ENCODE peak calls at places on chromosomes 7 and 10, in five cellular contexts. One of them, this sample, is unnamed.

GRCh38 chr10:79507436-79508167 is 4.7 kb upstream of the EIF5AL1 start:
- DNase-seq in BE2C: no peak
- DNase-seq in left lobe of liver: no peak
- DNase-seq in activated CD8-positive, alpha-beta memory T cell treated with anti-CD3 and anti-CD28 coated beads, Interleukin-2, amount 50 U/mL, for 4 hours: no peak
- DNase-seq in HT-29: no peak
- DNase-seq in this sample: no peak

GRCh38 chr10:102358717-102359382 is 36.7 kb upstream of the NFKB2 start:
- DNase-seq in left lobe of liver: no peak
- DNase-seq in HT-29: no peak
- DNase-seq in activated CD8-positive, alpha-beta memory T cell treated with anti-CD3 and anti-CD28 coated beads, Interleukin-2, amount 50 U/mL, for 4 hours: no peak
- DNase-seq in BE2C: no peak
- DNase-seq in this sample: no peak

GRCh38 chr10:48316236-48316635 is 9.8 kb downstream of the MAPK8 start:
- DNase-seq in activated CD8-positive, alpha-beta memory T cell treated with anti-CD3 and anti-CD28 coated beads, Interleukin-2, amount 50 U/mL, for 4 hours: no peak
- DNase-seq in left lobe of liver: no peak
- DNase-seq in BE2C: no peak
- DNase-seq in HT-29: no peak
- DNase-seq in this sample: no peak

GRCh38 chr10:10043083-10043482 is 974.6 kb upstream of the CELF2 start:
- DNase-seq in HT-29: no peak
- DNase-seq in activated CD8-positive, alpha-beta memory T cell treated with anti-CD3 and anti-CD28 coated beads, Interleukin-2, amount 50 U/mL, for 4 hours: no peak
- DNase-seq in BE2C: no peak
- DNase-seq in left lobe of liver: no peak
- DNase-seq in this sample: no peak

GRCh38 chr7:34070486-34071323 is 165.4 kb downstream of the BMPER start:
- DNase-seq in HT-29: peak
- DNase-seq in activated CD8-positive, alpha-beta memory T cell treated with anti-CD3 and anti-CD28 coated beads, Interleukin-2, amount 50 U/mL, for 4 hours: no peak
- DNase-seq in BE2C: no peak
- DNase-seq in left lobe of liver: no peak
- DNase-seq in this sample: no peak

GRCh38 chr10:86446987-86447386 is 74.6 kb downstream of the WAPL start:
- DNase-seq in HT-29: no peak
- DNase-seq in activated CD8-positive, alpha-beta memory T cell treated with anti-CD3 and anti-CD28 coated beads, Interleukin-2, amount 50 U/mL, for 4 hours: no peak
- DNase-seq in BE2C: no peak
- DNase-seq in left lobe of liver: no peak
- DNase-seq in this sample: no peak

GRCh38 chr7:122726881-122727280 is 24.2 kb upstream of the RNF148 start:
- DNase-seq in activated CD8-positive, alpha-beta memory T cell treated with anti-CD3 and anti-CD28 coated beads, Interleukin-2, amount 50 U/mL, for 4 hours: no peak
- DNase-seq in left lobe of liver: no peak
- DNase-seq in BE2C: no peak
- DNase-seq in HT-29: no peak
- DNase-seq in this sample: no peak

GRCh38 chr10:109308971-109309370 is 614.3 kb downstream of the XPNPEP1 start:
- DNase-seq in activated CD8-positive, alpha-beta memory T cell treated with anti-CD3 and anti-CD28 coated beads, Interleukin-2, amount 50 U/mL, for 4 hours: no peak
- DNase-seq in left lobe of liver: no peak
- DNase-seq in BE2C: no peak
- DNase-seq in HT-29: no peak
- DNase-seq in this sample: no peak

GRCh38 chr10:91111060-91111459 is 109.4 kb upstream of the PCGF5 start:
- DNase-seq in HT-29: no peak
- DNase-seq in activated CD8-positive, alpha-beta memory T cell treated with anti-CD3 and anti-CD28 coated beads, Interleukin-2, amount 50 U/mL, for 4 hours: no peak
- DNase-seq in BE2C: no peak
- DNase-seq in left lobe of liver: no peak
- DNase-seq in this sample: no peak

GRCh38 chr10:13390604-13391522 is 42.8 kb upstream of the SEPHS1 start:
- DNase-seq in HT-29: no peak
- DNase-seq in left lobe of liver: peak
- DNase-seq in BE2C: no peak
- DNase-seq in activated CD8-positive, alpha-beta memory T cell treated with anti-CD3 and anti-CD28 coated beads, Interleukin-2, amount 50 U/mL, for 4 hours: no peak
- DNase-seq in this sample: no peak

GRCh38 chr10:71963756-71964668 is at the start of gene CHST3:
- DNase-seq in activated CD8-positive, alpha-beta memory T cell treated with anti-CD3 and anti-CD28 coated beads, Interleukin-2, amount 50 U/mL, for 4 hours: no peak
- DNase-seq in left lobe of liver: peak
- DNase-seq in BE2C: peak
- DNase-seq in HT-29: peak
- DNase-seq in this sample: peak

GRCh38 chr10:117541405-117541908 is 1.1 kb upstream of the EMX2 start:
- DNase-seq in HT-29: no peak
- DNase-seq in activated CD8-positive, alpha-beta memory T cell treated with anti-CD3 and anti-CD28 coated beads, Interleukin-2, amount 50 U/mL, for 4 hours: no peak
- DNase-seq in left lobe of liver: no peak
- DNase-seq in BE2C: no peak
- DNase-seq in this sample: no peak

GRCh38 chr10:95451150-95451549 is 110.0 kb downstream of the SORBS1 start:
- DNase-seq in BE2C: no peak
- DNase-seq in HT-29: no peak
- DNase-seq in left lobe of liver: no peak
- DNase-seq in activated CD8-positive, alpha-beta memory T cell treated with anti-CD3 and anti-CD28 coated beads, Interleukin-2, amount 50 U/mL, for 4 hours: no peak
- DNase-seq in this sample: no peak

GRCh38 chr7:100051611-100052010 is 2.0 kb downstream of the ZSCAN21 start:
- DNase-seq in BE2C: no peak
- DNase-seq in activated CD8-positive, alpha-beta memory T cell treated with anti-CD3 and anti-CD28 coated beads, Interleukin-2, amount 50 U/mL, for 4 hours: no peak
- DNase-seq in left lobe of liver: no peak
- DNase-seq in HT-29: no peak
- DNase-seq in this sample: no peak

GRCh38 chr7:47852330-47853245 is 95.7 kb downstream of the PKD1L1 start:
- DNase-seq in left lobe of liver: no peak
- DNase-seq in BE2C: peak
- DNase-seq in activated CD8-positive, alpha-beta memory T cell treated with anti-CD3 and anti-CD28 coated beads, Interleukin-2, amount 50 U/mL, for 4 hours: no peak
- DNase-seq in HT-29: peak
- DNase-seq in this sample: no peak

GRCh38 chr7:2048531-2048930 is 184.2 kb downstream of the MAD1L1 start:
- DNase-seq in activated CD8-positive, alpha-beta memory T cell treated with anti-CD3 and anti-CD28 coated beads, Interleukin-2, amount 50 U/mL, for 4 hours: peak
- DNase-seq in HT-29: no peak
- DNase-seq in left lobe of liver: no peak
- DNase-seq in BE2C: no peak
- DNase-seq in this sample: no peak

GRCh38 chr10:124708246-124708779 is 35.9 kb downstream of the FAM53B start:
- DNase-seq in activated CD8-positive, alpha-beta memory T cell treated with anti-CD3 and anti-CD28 coated beads, Interleukin-2, amount 50 U/mL, for 4 hours: no peak
- DNase-seq in BE2C: no peak
- DNase-seq in left lobe of liver: no peak
- DNase-seq in HT-29: no peak
- DNase-seq in this sample: no peak

GRCh38 chr7:35728412-35729060 is 33.6 kb upstream of the HERPUD2 start:
- DNase-seq in HT-29: no peak
- DNase-seq in left lobe of liver: no peak
- DNase-seq in BE2C: no peak
- DNase-seq in activated CD8-positive, alpha-beta memory T cell treated with anti-CD3 and anti-CD28 coated beads, Interleukin-2, amount 50 U/mL, for 4 hours: no peak
- DNase-seq in this sample: no peak

GRCh38 chr7:48161407-48162125 is 9.7 kb upstream of the ABCA13 start:
- DNase-seq in HT-29: no peak
- DNase-seq in BE2C: no peak
- DNase-seq in activated CD8-positive, alpha-beta memory T cell treated with anti-CD3 and anti-CD28 coated beads, Interleukin-2, amount 50 U/mL, for 4 hours: no peak
- DNase-seq in left lobe of liver: no peak
- DNase-seq in this sample: no peak

GRCh38 chr10:111261066-111261465 is 184.2 kb downstream of the ADRA2A start:
- DNase-seq in HT-29: no peak
- DNase-seq in BE2C: no peak
- DNase-seq in activated CD8-positive, alpha-beta memory T cell treated with anti-CD3 and anti-CD28 coated beads, Interleukin-2, amount 50 U/mL, for 4 hours: no peak
- DNase-seq in left lobe of liver: no peak
- DNase-seq in this sample: no peak

GRCh38 chr7:3095046-3095445 is 51.4 kb upstream of the CARD11 start:
- DNase-seq in HT-29: no peak
- DNase-seq in activated CD8-positive, alpha-beta memory T cell treated with anti-CD3 and anti-CD28 coated beads, Interleukin-2, amount 50 U/mL, for 4 hours: peak
- DNase-seq in left lobe of liver: no peak
- DNase-seq in BE2C: no peak
- DNase-seq in this sample: no peak

GRCh38 chr7:130894146-130895005 is 160.4 kb upstream of the KLF14 start:
- DNase-seq in activated CD8-positive, alpha-beta memory T cell treated with anti-CD3 and anti-CD28 coated beads, Interleukin-2, amount 50 U/mL, for 4 hours: no peak
- DNase-seq in left lobe of liver: peak
- DNase-seq in BE2C: no peak
- DNase-seq in HT-29: peak
- DNase-seq in this sample: peak

GRCh38 chr7:50842061-50842460 is 59.4 kb upstream of the GRB10 start:
- DNase-seq in BE2C: no peak
- DNase-seq in HT-29: no peak
- DNase-seq in left lobe of liver: no peak
- DNase-seq in activated CD8-positive, alpha-beta memory T cell treated with anti-CD3 and anti-CD28 coated beads, Interleukin-2, amount 50 U/mL, for 4 hours: no peak
- DNase-seq in this sample: no peak

GRCh38 chr10:52216852-52217251 is 97.2 kb upstream of the DKK1 start:
- DNase-seq in BE2C: no peak
- DNase-seq in activated CD8-positive, alpha-beta memory T cell treated with anti-CD3 and anti-CD28 coated beads, Interleukin-2, amount 50 U/mL, for 4 hours: no peak
- DNase-seq in HT-29: peak
- DNase-seq in left lobe of liver: no peak
- DNase-seq in this sample: peak

GRCh38 chr7:92245487-92246362 is at the start of the genes ANKIB1 and KRIT1:
- DNase-seq in left lobe of liver: peak
- DNase-seq in HT-29: peak
- DNase-seq in activated CD8-positive, alpha-beta memory T cell treated with anti-CD3 and anti-CD28 coated beads, Interleukin-2, amount 50 U/mL, for 4 hours: peak
- DNase-seq in BE2C: peak
- DNase-seq in this sample: peak

GRCh38 chr7:46791180-46791579 is 790.7 kb downstream of the TNS3 start:
- DNase-seq in left lobe of liver: no peak
- DNase-seq in BE2C: no peak
- DNase-seq in activated CD8-positive, alpha-beta memory T cell treated with anti-CD3 and anti-CD28 coated beads, Interleukin-2, amount 50 U/mL, for 4 hours: no peak
- DNase-seq in HT-29: no peak
- DNase-seq in this sample: no peak

GRCh38 chr7:22588396-22588795 is 88.4 kb upstream of the STEAP1B start:
- DNase-seq in HT-29: no peak
- DNase-seq in left lobe of liver: no peak
- DNase-seq in BE2C: no peak
- DNase-seq in activated CD8-positive, alpha-beta memory T cell treated with anti-CD3 and anti-CD28 coated beads, Interleukin-2, amount 50 U/mL, for 4 hours: no peak
- DNase-seq in this sample: no peak

GRCh38 chr7:3455826-3456444 is 154.9 kb downstream of the SDK1 start:
- DNase-seq in HT-29: no peak
- DNase-seq in BE2C: no peak
- DNase-seq in left lobe of liver: no peak
- DNase-seq in activated CD8-positive, alpha-beta memory T cell treated with anti-CD3 and anti-CD28 coated beads, Interleukin-2, amount 50 U/mL, for 4 hours: no peak
- DNase-seq in this sample: no peak